ENCODE peak calls at places on chromosomes 2 and 18, in six cellular contexts. One of them, this sample, is unnamed.

GRCh38 chr2:240911641-240912265 is 5.6 kb downstream of the CROCC2 start:
- DNase-seq in breast epithelium: no peak
- DNase-seq in OCI-LY7: no peak
- DNase-seq in NCI-H69: no peak
- DNase-seq in HTR-8/SVneo: no peak
- DNase-seq in activated CD8-positive, alpha-beta memory T cell treated with anti-CD3 and anti-CD28 coated beads for 4 hours: no peak
- DNase-seq in this sample: no peak

GRCh38 chr2:70930371-70931329 is 5.0 kb upstream of the ATP6V1B1 start:
- DNase-seq in breast epithelium: no peak
- DNase-seq in OCI-LY7: no peak
- DNase-seq in NCI-H69: no peak
- DNase-seq in HTR-8/SVneo: no peak
- DNase-seq in activated CD8-positive, alpha-beta memory T cell treated with anti-CD3 and anti-CD28 coated beads for 4 hours: no peak
- DNase-seq in this sample: no peak

GRCh38 chr2:107174126-107174525 is 288.2 kb upstream of the ST6GAL2 start:
- DNase-seq in breast epithelium: no peak
- DNase-seq in OCI-LY7: no peak
- DNase-seq in NCI-H69: no peak
- DNase-seq in HTR-8/SVneo: no peak
- DNase-seq in activated CD8-positive, alpha-beta memory T cell treated with anti-CD3 and anti-CD28 coated beads for 4 hours: no peak
- DNase-seq in this sample: no peak

GRCh38 chr2:156110890-156111289 is 221.6 kb downstream of the NR4A2 start:
- DNase-seq in breast epithelium: no peak
- DNase-seq in OCI-LY7: peak
- DNase-seq in NCI-H69: peak
- DNase-seq in HTR-8/SVneo: no peak
- DNase-seq in activated CD8-positive, alpha-beta memory T cell treated with anti-CD3 and anti-CD28 coated beads for 4 hours: no peak
- DNase-seq in this sample: no peak

GRCh38 chr2:113965644-113966043 is 75.8 kb downstream of the ACTR3 start:
- DNase-seq in breast epithelium: no peak
- DNase-seq in OCI-LY7: peak
- DNase-seq in NCI-H69: peak
- DNase-seq in HTR-8/SVneo: no peak
- DNase-seq in activated CD8-positive, alpha-beta memory T cell treated with anti-CD3 and anti-CD28 coated beads for 4 hours: no peak
- DNase-seq in this sample: no peak

GRCh38 chr18:22378672-22379282 is 38.9 kb downstream of the CTAGE1 start:
- DNase-seq in breast epithelium: no peak
- DNase-seq in OCI-LY7: peak
- DNase-seq in NCI-H69: peak
- DNase-seq in HTR-8/SVneo: peak
- DNase-seq in activated CD8-positive, alpha-beta memory T cell treated with anti-CD3 and anti-CD28 coated beads for 4 hours: no peak
- DNase-seq in this sample: no peak

GRCh38 chr2:74414913-74415761 is 6.3 kb downstream of the C2orf81 start:
- DNase-seq in breast epithelium: no peak
- DNase-seq in OCI-LY7: no peak
- DNase-seq in NCI-H69: peak
- DNase-seq in HTR-8/SVneo: no peak
- DNase-seq in activated CD8-positive, alpha-beta memory T cell treated with anti-CD3 and anti-CD28 coated beads for 4 hours: no peak
- DNase-seq in this sample: peak

GRCh38 chr2:46615555-46616487 is 136.5 kb downstream of the TMEM247 start:
- DNase-seq in breast epithelium: no peak
- DNase-seq in OCI-LY7: peak
- DNase-seq in NCI-H69: peak
- DNase-seq in HTR-8/SVneo: no peak
- DNase-seq in activated CD8-positive, alpha-beta memory T cell treated with anti-CD3 and anti-CD28 coated beads for 4 hours: no peak
- DNase-seq in this sample: peak

GRCh38 chr2:205424326-205424725 is 258.0 kb upstream of the NRP2 start:
- DNase-seq in breast epithelium: no peak
- DNase-seq in OCI-LY7: no peak
- DNase-seq in NCI-H69: no peak
- DNase-seq in HTR-8/SVneo: no peak
- DNase-seq in activated CD8-positive, alpha-beta memory T cell treated with anti-CD3 and anti-CD28 coated beads for 4 hours: no peak
- DNase-seq in this sample: no peak